ENCODE peak calls at places on chromosomes 7 and 10, in nine cellular contexts. R is activated CD8-positive, alpha-beta memory T cell treated with anti-CD3 and anti-CD28 coated beads for 24 hours; M is posterior cingulate gyrus; G is NCI-H1105; D is T follicular helper cell; Q is NCI-H748 treated with DMSO at 0.1 percent for 48 hours; B is amygdala; L is NCI-H345; P is midbrain. W is an unnamed sample.

GRCh38 chr10:70982443-70982842 is 94.1 kb upstream of the PCBD1 start:
- DNase-seq in R (no peak), M (no peak), G (no peak), D (no peak), Q (no peak), B (no peak), L (no peak), P (no peak), W (no peak)

GRCh38 chr10:86368987-86369386 is 2.4 kb upstream of the GRID1 start:
- DNase-seq in R (no peak), M (no peak), G (no peak), D (no peak), Q (no peak), B (no peak), L (no peak), P (no peak), W (no peak)

GRCh38 chr10:56633876-56634452 is 272.9 kb upstream of the ZWINT start:
- DNase-seq in R (no peak), M (no peak), G (peak), D (no peak), Q (peak), B (no peak), L (peak), P (no peak), W (no peak)

GRCh38 chr10:3222068-3222467 is 49.5 kb upstream of the PITRM1 start:
- DNase-seq in R (no peak), M (no peak), G (no peak), D (no peak), Q (no peak), B (no peak), L (no peak), P (no peak), W (no peak)

GRCh38 chr10:51257511-51258248 is 183.4 kb downstream of the PRKG1 start:
- DNase-seq in R (no peak), M (no peak), G (no peak), D (no peak), Q (no peak), B (no peak), L (no peak), P (no peak), W (no peak)

GRCh38 chr10:69048103-69048502 is 39.8 kb upstream of the SRGN start:
- DNase-seq in R (no peak), M (no peak), G (no peak), D (no peak), Q (no peak), B (no peak), L (no peak), P (no peak), W (no peak)

GRCh38 chr7:44894881-44895600 is 9.7 kb upstream of the PURB start:
- DNase-seq in R (no peak), M (peak), G (no peak), D (no peak), Q (no peak), B (no peak), L (no peak), P (no peak), W (no peak)

GRCh38 chr10:79384773-79385391 is 37.6 kb downstream of the PPIF start:
- DNase-seq in R (peak), M (no peak), G (no peak), D (no peak), Q (no peak), B (no peak), L (no peak), P (no peak), W (no peak)

GRCh38 chr10:2244476-2244875 is 507.2 kb upstream of the ADARB2 start:
- DNase-seq in R (no peak), M (no peak), G (no peak), D (no peak), Q (no peak), B (no peak), L (no peak), P (no peak), W (no peak)

GRCh38 chr7:133932591-133932990 is 194.5 kb upstream of the LRGUK start:
- DNase-seq in R (no peak), M (no peak), G (no peak), D (no peak), Q (no peak), B (no peak), L (no peak), P (no peak), W (no peak)

GRCh38 chr7:952548-953441 is 1.7 kb downstream of the ADAP1 start:
- DNase-seq in R (no peak), M (no peak), G (no peak), D (no peak), Q (no peak), B (no peak), L (no peak), P (no peak), W (no peak)

GRCh38 chr7:117085769-117086463 is 132.6 kb downstream of the ST7 start:
- DNase-seq in R (no peak), M (no peak), G (no peak), D (no peak), Q (no peak), B (no peak), L (no peak), P (no peak), W (no peak)

GRCh38 chr7:131895541-131896173 is 339.2 kb upstream of the PODXL start:
- DNase-seq in R (no peak), M (no peak), G (no peak), D (no peak), Q (no peak), B (no peak), L (peak), P (no peak), W (no peak)

GRCh38 chr10:119675483-119676170 is 24.4 kb downstream of the BAG3 start:
- DNase-seq in R (no peak), M (no peak), G (no peak), D (no peak), Q (no peak), B (no peak), L (no peak), P (no peak), W (no peak)

GRCh38 chr10:78255796-78256638 is 222.4 kb downstream of the RPS24 start:
- DNase-seq in R (no peak), M (no peak), G (no peak), D (no peak), Q (no peak), B (no peak), L (no peak), P (peak), W (no peak)

GRCh38 chr7:36777062-36777461 is 52.8 kb upstream of the AOAH start:
- DNase-seq in R (no peak), M (no peak), G (no peak), D (peak), Q (no peak), B (no peak), L (no peak), P (no peak), W (no peak)

GRCh38 chr7:46360811-46361210 is 439.7 kb upstream of the IGFBP3 start:
- DNase-seq in R (no peak), M (no peak), G (no peak), D (no peak), Q (no peak), B (no peak), L (no peak), P (no peak), W (no peak)

W was measured in cortex of kidney.